ENCODE peak calls at places on chromosomes 7 and 10, in five cellular contexts. C is hepatocyte, R is psoas muscle, M is DND-41, K is PC-3. A is an unnamed sample. For H3K27me3, the result is how much of the 10 kb centered on the place peaks cover.

GRCh38 chr7:35784332-35784731 is 16.5 kb upstream of the SEPTIN7 start:
- DNase-seq in K (no peak), M (no peak), R (no peak), C (no peak), A (no peak)

GRCh38 chr10:50614444-50615137 is 9.2 kb downstream of the SGMS1 start:
- DNase-seq in M (no peak), C (peak), R (no peak), K (peak), A (no peak)

GRCh38 chr10:58579011-58579655 is 66.5 kb downstream of the BICC1 start:
- DNase-seq in K (no peak), M (no peak), C (no peak), R (no peak), A (no peak)

GRCh38 chr10:52900564-52900963 is 128.0 kb upstream of the MBL2 start:
- DNase-seq in R (no peak), K (no peak), M (no peak), C (no peak), A (no peak)

GRCh38 chr10:95221124-95221523 is 27.1 kb downstream of the ACSM6 start:
- DNase-seq in C (no peak), K (peak), R (no peak), M (no peak), A (no peak)

GRCh38 chr7:36119005-36119711 is 33.9 kb upstream of the EEPD1 start:
- DNase-seq in K (peak), M (no peak), C (peak), R (no peak), A (no peak)

GRCh38 chr7:99142727-99143521 is 984 bp downstream of the SMURF1 start:
- DNase-seq in R (peak), C (peak), M (peak), K (peak), A (peak)

GRCh38 chr7:24821045-24821853 is 64.0 kb upstream of the GSDME start:
- DNase-seq in K (peak), M (peak), C (peak), R (peak), A (peak)

GRCh38 chr10:78981257-78981969 is 87.4 kb upstream of the ZMIZ1 start:
- DNase-seq in K (no peak), C (no peak), M (no peak), R (no peak), A (no peak)

GRCh38 chr10:96721207-96721572 is 876 bp upstream of the PIK3AP1 start:
- DNase-seq in C (no peak), M (no peak), R (no peak), K (no peak), A (no peak)

GRCh38 chr7:50832744-50833143 is 50.0 kb upstream of the GRB10 start:
- DNase-seq in C (peak), R (no peak), K (peak), M (no peak), A (no peak)

GRCh38 chr7:26065652-26066051 is 86.3 kb upstream of the NFE2L3 start:
- DNase-seq in M (no peak), K (no peak), C (no peak), R (no peak), A (no peak)

GRCh38 chr10:11782793-11783557 is 40.2 kb upstream of the PROSER2 start:
- DNase-seq in M (no peak), C (peak), R (no peak), K (peak), A (no peak)

GRCh38 chr7:3437467-3437866 is 136.4 kb downstream of the SDK1 start:
- DNase-seq in M (no peak), C (no peak), K (no peak), R (no peak), A (no peak)

GRCh38 chr7:36820527-36821170 is 96.4 kb upstream of the AOAH start:
- DNase-seq in M (no peak), K (no peak), C (no peak), R (no peak), A (no peak)

GRCh38 chr7:47804767-47805545 is 143.3 kb downstream of the PKD1L1 start:
- DNase-seq in C (no peak), R (no peak), M (no peak), K (no peak), A (no peak)

GRCh38 chr7:116786791-116787443 is 75.5 kb upstream of the CAPZA2 start:
- DNase-seq in C (no peak), M (no peak), R (no peak), K (peak), A (no peak)

GRCh38 chr7:158190756-158191155 is 396.9 kb downstream of the PTPRN2 start:
- DNase-seq in C (no peak), M (no peak), K (no peak), R (no peak), A (no peak)

GRCh38 chr7:149261321-149261828 is 621 bp upstream of the ZNF783 start:
- DNase-seq in C (peak), M (no peak), K (peak), R (no peak), A (no peak)

GRCh38 chr7:152014722-152015121 is 10.8 kb upstream of the GALNT11 start:
- DNase-seq in M (no peak), K (no peak), R (no peak), C (no peak), A (no peak)

GRCh38 chr7:135194494-135195095 is 16.7 kb downstream of the WDR91 start:
- DNase-seq in R (no peak), K (no peak), M (no peak), C (no peak), A (no peak)

GRCh38 chr10:35487336-35488034 is 117.7 kb upstream of the GJD4 start:
- DNase-seq in R (no peak), C (no peak), M (no peak), K (no peak), A (no peak)

GRCh38 chr7:140678816-140679130 is 6.0 kb downstream of the ADCK2 start:
- DNase-seq in M (no peak), C (no peak), K (no peak), R (no peak), A (no peak)

GRCh38 chr10:22620140-22620857 is 94.1 kb downstream of the PIP4K2A start:
- DNase-seq in M (no peak), K (peak), C (no peak), R (peak), A (no peak)

GRCh38 chr10:24691113-24691512 is 32.6 kb downstream of the ARHGAP21 start:
- DNase-seq in M (no peak), R (no peak), K (no peak), C (no peak), A (no peak)

GRCh38 chr7:112207106-112207592 is 654 bp downstream of the ZNF277 start:
- DNase-seq in R (no peak), C (no peak), M (no peak), K (peak), A (no peak)

GRCh38 chr10:47061776-47062175 is 150.5 kb downstream of the PTPN20 start:
- DNase-seq in R (no peak), K (no peak), C (no peak), M (no peak), A (no peak)

GRCh38 chr10:63977329-63977923 is 456.2 kb downstream of the REEP3 start:
- DNase-seq in C (peak), M (peak), R (no peak), K (peak), A (no peak)
- TF ChIP-seq CTCF in C (peak), M (peak), R (peak), K (peak), A (no peak)

DNA sequence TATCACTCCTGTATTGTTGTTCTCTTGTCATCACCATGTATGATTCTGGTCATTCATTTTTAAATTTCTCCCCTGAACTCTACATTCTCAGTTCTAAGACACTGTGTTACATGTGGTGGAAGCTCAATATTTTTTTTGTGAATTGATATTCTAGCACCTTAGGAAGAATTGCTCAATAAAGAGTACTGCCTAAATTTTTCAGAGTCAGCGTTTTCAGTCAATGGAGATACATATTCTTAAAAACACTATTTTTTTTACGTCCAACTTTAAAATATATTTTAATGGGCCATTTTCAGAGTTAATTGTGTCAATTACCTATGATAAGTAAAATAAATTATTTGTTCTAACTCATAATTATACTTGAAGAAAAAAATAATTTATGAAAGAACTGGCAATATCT is 210.4 kb upstream of the PLXDC2 start:
- DNase-seq in C (no peak), K (no peak), R (no peak), M (no peak), A (no peak)
- H3K27me3 ChIP-seq in C (under half), K (under half), R (under half), M (under half), A (under half)

GRCh38 chr7:4774007-4774406 is 1.4 kb upstream of the AP5Z1 start:
- DNase-seq in K (no peak), C (no peak), R (no peak), M (no peak), A (no peak)

GRCh38 chr7:4770886-4771285 is 4.5 kb upstream of the AP5Z1 start:
- DNase-seq in K (no peak), C (no peak), M (no peak), R (no peak), A (no peak)

GRCh38 chr7:4772306-4772705 is 3.1 kb upstream of the AP5Z1 start:
- DNase-seq in R (no peak), C (no peak), M (no peak), K (no peak), A (no peak)

GRCh38 chr7:4769753-4770152 is 5.7 kb upstream of the AP5Z1 start:
- DNase-seq in R (no peak), M (no peak), K (no peak), C (no peak), A (no peak)

GRCh38 chr7:4771737-4772136 is 3.7 kb upstream of the AP5Z1 start:
- DNase-seq in C (no peak), K (no peak), R (no peak), M (no peak), A (no peak)
- H3K27ac ChIP-seq in C (no peak), K (no peak), R (no peak), M (no peak), A (no peak)

DNA sequence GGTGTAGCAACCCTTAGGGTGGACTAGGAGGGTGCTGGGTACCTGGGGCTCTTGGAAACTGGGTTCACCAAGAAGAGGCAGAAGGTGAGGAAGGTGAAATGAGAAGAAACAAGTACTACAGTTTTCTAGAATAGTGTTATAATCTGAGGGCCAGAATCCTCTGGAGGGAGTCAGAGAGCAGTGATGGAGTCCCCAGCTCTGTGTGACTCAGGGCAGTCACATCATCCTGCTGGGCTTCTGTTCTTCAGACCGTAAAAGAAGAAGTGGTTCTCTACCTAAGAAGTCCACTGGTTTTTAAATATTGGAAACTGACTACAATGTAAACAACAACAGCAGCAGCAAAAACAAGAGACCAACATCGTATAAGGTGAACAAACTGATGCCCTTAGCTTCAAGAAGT is 197.3 kb downstream of the PRPF18 start:
- DNase-seq in K (peak), C (peak), R (no peak), M (no peak), A (peak)
- TF ChIP-seq CTCF in K (peak), C (peak), R (no peak), M (peak), A (peak)

DNA sequence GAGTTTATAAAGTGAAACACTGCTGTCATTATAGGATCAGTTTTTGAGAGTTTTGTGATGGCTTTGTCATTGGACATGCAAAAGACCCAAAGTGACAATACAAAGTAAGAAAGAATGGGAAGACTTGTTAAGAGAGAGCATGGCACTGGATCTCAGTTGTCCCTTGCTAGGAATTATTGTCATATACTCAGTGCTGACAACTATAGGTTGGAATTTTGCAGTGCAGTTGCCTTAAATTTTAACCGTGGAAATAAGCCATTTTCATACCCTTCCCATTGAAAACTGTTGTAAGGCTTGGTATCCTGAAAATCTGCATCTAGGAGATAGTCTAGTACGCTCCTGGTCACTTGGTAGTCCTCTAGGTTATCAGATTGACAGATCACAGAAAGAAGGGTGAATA is 1156.7 kb downstream of the GATA3 start:
- DNase-seq in R (no peak), M (no peak), C (no peak), K (peak), A (no peak)
- H3K27me3 ChIP-seq in R (under half), M (under half), C (under half), K (under half), A (under half)

GRCh38 chr10:13989616-13990015 is 341.1 kb downstream of the FRMD4A start:
- DNase-seq in K (no peak), M (no peak), R (no peak), C (no peak), A (no peak)

GRCh38 chr10:13983035-13983434 is 347.7 kb downstream of the FRMD4A start:
- DNase-seq in R (no peak), K (no peak), M (no peak), C (no peak), A (no peak)

GRCh38 chr10:13987472-13987871 is 343.3 kb downstream of the FRMD4A start:
- DNase-seq in K (peak), C (no peak), M (no peak), R (no peak), A (no peak)

GRCh38 chr10:13990392-13990805 is 340.3 kb downstream of the FRMD4A start:
- DNase-seq in R (no peak), K (no peak), M (no peak), C (no peak), A (no peak)

GRCh38 chr10:13984647-13985155 is 346.0 kb downstream of the FRMD4A start:
- DNase-seq in R (no peak), C (no peak), M (no peak), K (peak), A (no peak)
- H3K27ac ChIP-seq in R (no peak), C (no peak), M (no peak), K (peak), A (no peak)

GRCh38 chr7:147432068-147432467 is 1158.5 kb upstream of the C7orf33 start:
- DNase-seq in C (peak), M (no peak), R (no peak), K (peak), A (no peak)
- TF ChIP-seq CTCF in C (peak), M (no peak), R (no peak), K (peak), A (no peak)

GRCh38 chr10:100745882-100746412 is 565 bp downstream of the PAX2 start:
- DNase-seq in R (no peak), M (no peak), K (no peak), C (no peak), A (no peak)
- H3K27me3 ChIP-seq in R (under half), M (under half), K (half or more), C (half or more), A (half or more)

GRCh38 chr10:131168238-131168875 is 143.2 kb downstream of the TCERG1L start:
- DNase-seq in R (no peak), M (no peak), C (no peak), K (no peak), A (no peak)
- H3K27ac ChIP-seq in R (no peak), M (no peak), C (no peak), K (no peak), A (no peak)

GRCh38 chr10:44045020-44045419 is 339.9 kb downstream of the CXCL12 start:
- DNase-seq in K (no peak), C (no peak), R (no peak), M (no peak), A (no peak)
- TF ChIP-seq CTCF in K (no peak), C (no peak), R (no peak), M (no peak), A (no peak)